ENCODE peak calls at places on chromosomes 6 and 20, in eight cellular contexts. One of them, this sample, is unnamed.

GRCh38 chr6:151044465-151045441 is 179.3 kb downstream of the MTHFD1L start:
- DNase-seq in psoas muscle: peak
- DNase-seq in fibroblast of the aortic adventitia: peak
- DNase-seq in esophagus squamous epithelium: no peak
- DNase-seq in astrocyte of the cerebellum: peak
- DNase-seq in fibroblast of lung: peak
- DNase-seq in cardiac muscle cell: no peak
- DNase-seq in sigmoid colon: peak
- DNase-seq in this sample: peak

GRCh38 chr6:51495806-51496380 is 591.5 kb downstream of the PKHD1 start:
- DNase-seq in psoas muscle: no peak
- DNase-seq in fibroblast of the aortic adventitia: no peak
- DNase-seq in esophagus squamous epithelium: no peak
- DNase-seq in astrocyte of the cerebellum: no peak
- DNase-seq in fibroblast of lung: no peak
- DNase-seq in cardiac muscle cell: peak
- DNase-seq in sigmoid colon: no peak
- DNase-seq in this sample: no peak

GRCh38 chr6:72621243-72622093 is at the start of gene KCNQ5:
- DNase-seq in psoas muscle: peak
- DNase-seq in fibroblast of the aortic adventitia: peak
- DNase-seq in esophagus squamous epithelium: no peak
- DNase-seq in astrocyte of the cerebellum: no peak
- DNase-seq in fibroblast of lung: peak
- DNase-seq in cardiac muscle cell: peak
- DNase-seq in sigmoid colon: no peak
- DNase-seq in this sample: no peak

GRCh38 chr6:85672050-85672449 is 29.4 kb upstream of the SYNCRIP start:
- DNase-seq in psoas muscle: no peak
- DNase-seq in fibroblast of the aortic adventitia: no peak
- DNase-seq in esophagus squamous epithelium: no peak
- DNase-seq in astrocyte of the cerebellum: no peak
- DNase-seq in fibroblast of lung: no peak
- DNase-seq in cardiac muscle cell: no peak
- DNase-seq in sigmoid colon: no peak
- DNase-seq in this sample: no peak

GRCh38 chr6:105753184-105754097 is 332.7 kb upstream of the PRDM1 start:
- DNase-seq in psoas muscle: no peak
- DNase-seq in fibroblast of the aortic adventitia: peak
- DNase-seq in esophagus squamous epithelium: no peak
- DNase-seq in astrocyte of the cerebellum: peak
- DNase-seq in fibroblast of lung: peak
- DNase-seq in cardiac muscle cell: no peak
- DNase-seq in sigmoid colon: no peak
- DNase-seq in this sample: peak

GRCh38 chr20:50304501-50304856 is 113.8 kb downstream of the CEBPB start:
- DNase-seq in psoas muscle: peak
- DNase-seq in fibroblast of the aortic adventitia: peak
- DNase-seq in esophagus squamous epithelium: no peak
- DNase-seq in astrocyte of the cerebellum: no peak
- DNase-seq in fibroblast of lung: peak
- DNase-seq in cardiac muscle cell: no peak
- DNase-seq in sigmoid colon: peak
- DNase-seq in this sample: peak

GRCh38 chr20:2874456-2874855 is 1.2 kb downstream of the PTPRA start:
- DNase-seq in psoas muscle: no peak
- DNase-seq in fibroblast of the aortic adventitia: peak
- DNase-seq in esophagus squamous epithelium: no peak
- DNase-seq in astrocyte of the cerebellum: no peak
- DNase-seq in fibroblast of lung: no peak
- DNase-seq in cardiac muscle cell: no peak
- DNase-seq in sigmoid colon: no peak
- DNase-seq in this sample: no peak

GRCh38 chr6:134074151-134074712 is 21.8 kb upstream of the SLC2A12 start:
- DNase-seq in psoas muscle: no peak
- DNase-seq in fibroblast of the aortic adventitia: no peak
- DNase-seq in esophagus squamous epithelium: no peak
- DNase-seq in astrocyte of the cerebellum: no peak
- DNase-seq in fibroblast of lung: peak
- DNase-seq in cardiac muscle cell: no peak
- DNase-seq in sigmoid colon: no peak
- DNase-seq in this sample: no peak

GRCh38 chr20:8755340-8756118 is 313.4 kb upstream of the PLCB4 start:
- DNase-seq in psoas muscle: no peak
- DNase-seq in fibroblast of the aortic adventitia: no peak
- DNase-seq in esophagus squamous epithelium: no peak
- DNase-seq in astrocyte of the cerebellum: no peak
- DNase-seq in fibroblast of lung: no peak
- DNase-seq in cardiac muscle cell: no peak
- DNase-seq in sigmoid colon: no peak
- DNase-seq in this sample: no peak

GRCh38 chr6:93678841-93679454 is 259.6 kb upstream of the EPHA7 start:
- DNase-seq in psoas muscle: no peak
- DNase-seq in fibroblast of the aortic adventitia: peak
- DNase-seq in esophagus squamous epithelium: no peak
- DNase-seq in astrocyte of the cerebellum: peak
- DNase-seq in fibroblast of lung: peak
- DNase-seq in cardiac muscle cell: no peak
- DNase-seq in sigmoid colon: no peak
- DNase-seq in this sample: no peak

GRCh38 chr6:7991992-7992815 is 72.0 kb downstream of the BLOC1S5 start:
- DNase-seq in psoas muscle: peak
- DNase-seq in fibroblast of the aortic adventitia: peak
- DNase-seq in esophagus squamous epithelium: no peak
- DNase-seq in astrocyte of the cerebellum: peak
- DNase-seq in fibroblast of lung: peak
- DNase-seq in cardiac muscle cell: no peak
- DNase-seq in sigmoid colon: peak
- DNase-seq in this sample: peak

GRCh38 chr20:8287328-8287727 is 155.3 kb downstream of the PLCB1 start:
- DNase-seq in psoas muscle: no peak
- DNase-seq in fibroblast of the aortic adventitia: no peak
- DNase-seq in esophagus squamous epithelium: no peak
- DNase-seq in astrocyte of the cerebellum: no peak
- DNase-seq in fibroblast of lung: no peak
- DNase-seq in cardiac muscle cell: no peak
- DNase-seq in sigmoid colon: no peak
- DNase-seq in this sample: no peak

GRCh38 chr20:19374066-19374615 is 161.7 kb downstream of the SLC24A3 start:
- DNase-seq in psoas muscle: no peak
- DNase-seq in fibroblast of the aortic adventitia: no peak
- DNase-seq in esophagus squamous epithelium: no peak
- DNase-seq in astrocyte of the cerebellum: no peak
- DNase-seq in fibroblast of lung: no peak
- DNase-seq in cardiac muscle cell: no peak
- DNase-seq in sigmoid colon: no peak
- DNase-seq in this sample: no peak

GRCh38 chr6:12801141-12801540 is 84.6 kb downstream of the PHACTR1 start:
- DNase-seq in psoas muscle: no peak
- DNase-seq in fibroblast of the aortic adventitia: no peak
- DNase-seq in esophagus squamous epithelium: no peak
- DNase-seq in astrocyte of the cerebellum: no peak
- DNase-seq in fibroblast of lung: peak
- DNase-seq in cardiac muscle cell: no peak
- DNase-seq in sigmoid colon: no peak
- DNase-seq in this sample: no peak

GRCh38 chr20:37453288-37453687 is 67.8 kb upstream of the NNAT start:
- DNase-seq in psoas muscle: no peak
- DNase-seq in fibroblast of the aortic adventitia: no peak
- DNase-seq in esophagus squamous epithelium: no peak
- DNase-seq in astrocyte of the cerebellum: no peak
- DNase-seq in fibroblast of lung: no peak
- DNase-seq in cardiac muscle cell: peak
- DNase-seq in sigmoid colon: no peak
- DNase-seq in this sample: no peak
- H3K4me3 ChIP-seq in psoas muscle: no peak
- H3K4me3 ChIP-seq in fibroblast of the aortic adventitia: no peak
- H3K4me3 ChIP-seq in esophagus squamous epithelium: no peak
- H3K4me3 ChIP-seq in astrocyte of the cerebellum: no peak
- H3K4me3 ChIP-seq in fibroblast of lung: no peak
- H3K4me3 ChIP-seq in cardiac muscle cell: no peak
- H3K4me3 ChIP-seq in sigmoid colon: no peak
- H3K4me3 ChIP-seq in this sample: no peak

DNA sequence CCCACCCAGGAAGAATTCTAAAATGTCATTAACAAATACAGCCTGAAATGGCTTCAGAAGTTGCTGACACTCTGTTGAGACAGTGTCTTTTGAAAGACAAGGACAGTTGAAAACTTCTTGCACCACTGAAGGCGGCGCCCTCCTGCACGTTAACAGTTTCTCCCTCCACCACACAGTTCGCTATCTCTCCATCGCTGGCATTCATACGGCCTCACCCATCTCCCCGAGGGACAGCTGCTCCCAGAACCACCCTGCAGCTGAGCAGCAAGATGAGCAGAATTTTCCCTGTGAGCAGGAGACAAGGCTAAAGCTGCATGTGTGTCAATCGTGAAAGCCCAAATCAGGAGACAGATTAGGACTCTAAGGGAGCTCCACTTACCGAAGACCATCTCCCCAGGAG is 113.3 kb downstream of the LY86 start:
- DNase-seq in psoas muscle: no peak
- DNase-seq in fibroblast of the aortic adventitia: no peak
- DNase-seq in esophagus squamous epithelium: no peak
- DNase-seq in astrocyte of the cerebellum: no peak
- DNase-seq in fibroblast of lung: no peak
- DNase-seq in cardiac muscle cell: no peak
- DNase-seq in sigmoid colon: peak
- DNase-seq in this sample: peak
- TF ChIP-seq CTCF in psoas muscle: no peak
- TF ChIP-seq CTCF in fibroblast of the aortic adventitia: no peak
- TF ChIP-seq CTCF in esophagus squamous epithelium: no peak
- TF ChIP-seq CTCF in astrocyte of the cerebellum: no peak
- TF ChIP-seq CTCF in fibroblast of lung: no peak
- TF ChIP-seq CTCF in cardiac muscle cell: no peak
- TF ChIP-seq CTCF in sigmoid colon: no peak
- TF ChIP-seq CTCF in this sample: no peak

DNA sequence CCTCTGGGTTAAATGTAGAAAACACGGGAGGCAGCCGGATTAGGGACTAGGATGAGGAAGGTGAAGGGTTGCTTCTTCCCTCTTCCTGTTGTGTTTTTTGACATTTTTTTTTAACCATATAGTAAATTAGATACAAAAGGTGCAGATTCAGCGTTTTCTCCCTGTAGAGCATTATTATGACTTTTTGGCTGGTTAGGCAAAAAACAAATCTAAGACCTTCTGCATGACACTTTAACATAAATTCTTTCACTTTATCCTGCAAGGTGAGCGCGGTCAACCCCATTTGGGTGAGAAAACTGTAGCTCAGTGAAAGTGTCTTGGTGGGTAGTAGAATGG is 1.3 kb downstream of the SLC16A10 start:
- DNase-seq in psoas muscle: no peak
- DNase-seq in fibroblast of the aortic adventitia: no peak
- DNase-seq in esophagus squamous epithelium: no peak
- DNase-seq in astrocyte of the cerebellum: no peak
- DNase-seq in fibroblast of lung: no peak
- DNase-seq in cardiac muscle cell: no peak
- DNase-seq in sigmoid colon: no peak
- DNase-seq in this sample: no peak
- H3K4me3 ChIP-seq in psoas muscle: peak
- H3K4me3 ChIP-seq in fibroblast of the aortic adventitia: no peak
- H3K4me3 ChIP-seq in esophagus squamous epithelium: peak
- H3K4me3 ChIP-seq in astrocyte of the cerebellum: peak
- H3K4me3 ChIP-seq in fibroblast of lung: no peak
- H3K4me3 ChIP-seq in cardiac muscle cell: peak
- H3K4me3 ChIP-seq in sigmoid colon: peak
- H3K4me3 ChIP-seq in this sample: no peak

DNA sequence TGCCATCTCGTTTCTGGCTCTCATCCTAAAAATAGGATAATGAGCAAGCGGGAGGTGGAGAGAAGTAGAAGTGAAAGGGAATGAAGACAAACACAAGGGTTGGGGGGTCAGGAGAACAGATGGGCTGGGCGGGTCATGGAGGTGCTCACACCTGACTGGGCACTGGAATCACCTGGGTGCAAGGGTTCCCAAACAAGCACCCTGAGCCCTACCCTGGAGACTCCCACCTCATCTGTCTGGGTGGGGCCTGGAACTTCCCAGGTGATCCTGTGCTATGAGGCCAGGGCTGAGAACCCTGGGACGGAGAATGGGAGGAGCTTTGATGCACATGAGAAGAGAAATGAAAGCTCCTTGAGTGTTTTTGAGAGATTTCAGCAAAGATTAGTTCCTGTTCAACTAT is 223.6 kb downstream of the ANKRD60 start:
- DNase-seq in psoas muscle: no peak
- DNase-seq in fibroblast of the aortic adventitia: no peak
- DNase-seq in esophagus squamous epithelium: no peak
- DNase-seq in astrocyte of the cerebellum: no peak
- DNase-seq in fibroblast of lung: no peak
- DNase-seq in cardiac muscle cell: no peak
- DNase-seq in sigmoid colon: no peak
- DNase-seq in this sample: no peak
- TF ChIP-seq CTCF in psoas muscle: no peak
- TF ChIP-seq CTCF in fibroblast of the aortic adventitia: no peak
- TF ChIP-seq CTCF in esophagus squamous epithelium: no peak
- TF ChIP-seq CTCF in astrocyte of the cerebellum: no peak
- TF ChIP-seq CTCF in fibroblast of lung: no peak
- TF ChIP-seq CTCF in cardiac muscle cell: no peak
- TF ChIP-seq CTCF in sigmoid colon: no peak
- TF ChIP-seq CTCF in this sample: no peak

GRCh38 chr20:1165521-1165920 is 19.3 kb downstream of the TMEM74B start:
- DNase-seq in psoas muscle: no peak
- DNase-seq in fibroblast of the aortic adventitia: no peak
- DNase-seq in esophagus squamous epithelium: no peak
- DNase-seq in astrocyte of the cerebellum: no peak
- DNase-seq in fibroblast of lung: no peak
- DNase-seq in cardiac muscle cell: no peak
- DNase-seq in sigmoid colon: no peak
- DNase-seq in this sample: no peak
- H3K4me3 ChIP-seq in psoas muscle: no peak
- H3K4me3 ChIP-seq in fibroblast of the aortic adventitia: no peak
- H3K4me3 ChIP-seq in esophagus squamous epithelium: no peak
- H3K4me3 ChIP-seq in astrocyte of the cerebellum: no peak
- H3K4me3 ChIP-seq in fibroblast of lung: no peak
- H3K4me3 ChIP-seq in cardiac muscle cell: no peak
- H3K4me3 ChIP-seq in sigmoid colon: no peak
- H3K4me3 ChIP-seq in this sample: no peak